ENCODE peak calls at places on chromosome 14, in six cellular contexts. Z is NCI-H1436, G is astrocyte, M is cardiac muscle cell, J is OCI-LY7, D is endothelial cell of umbilical vein. F is an unnamed sample.

GRCh38 chr14:60061371-60061770 is 30.4 kb upstream of the PCNX4 start:
- DNase-seq in Z (no peak), G (peak; percentile 12), M (no peak), J (no peak), D (no peak), F (no peak)

GRCh38 chr14:99600232-99600888 is 3.6 kb downstream of the CCDC85C start:
- DNase-seq in Z (no peak), G (no peak), M (no peak), J (no peak), D (no peak), F (no peak)

GRCh38 chr14:96105089-96105920 is 66.1 kb downstream of the C14orf132 start:
- DNase-seq in Z (no peak), G (no peak), M (no peak), J (no peak), D (no peak), F (no peak)

GRCh38 chr14:98945611-98946570 is 326.1 kb downstream of the BCL11B start:
- DNase-seq in Z (no peak), G (no peak), M (no peak), J (no peak), D (no peak), F (no peak)

GRCh38 chr14:101125313-101125712 is 221.8 kb upstream of the RTL1 start:
- DNase-seq in Z (no peak), G (no peak), M (no peak), J (no peak), D (no peak), F (no peak)

GRCh38 chr14:88248606-88249005 is 74.5 kb downstream of the KCNK10 start:
- DNase-seq in Z (no peak), G (peak; percentile 10), M (peak; percentile 78), J (no peak), D (no peak), F (peak; percentile 2)

GRCh38 chr14:105632010-105632409 is 105.6 kb downstream of the TMEM121 start:
- DNase-seq in Z (no peak), G (no peak), M (no peak), J (no peak), D (no peak), F (no peak)

GRCh38 chr14:98961191-98961590 is 310.8 kb downstream of the BCL11B start:
- DNase-seq in Z (no peak), G (no peak), M (no peak), J (no peak), D (no peak), F (no peak)

GRCh38 chr14:67357583-67358354 is 1.8 kb downstream of the ATP6V1D start:
- DNase-seq in Z (no peak), G (peak; percentile 32), M (no peak), J (no peak), D (no peak), F (no peak)

GRCh38 chr14:103819503-103820307 is 27.7 kb downstream of the PPP1R13B start:
- DNase-seq in Z (peak; percentile 56), G (no peak), M (peak; percentile 42), J (no peak), D (peak; percentile 30), F (no peak)

GRCh38 chr14:54699087-54699530 is 132.2 kb downstream of the SAMD4A start:
- DNase-seq in Z (no peak), G (peak; percentile 61), M (no peak), J (no peak), D (no peak), F (peak; percentile 24)

GRCh38 chr14:66495214-66496098 is 9.3 kb downstream of the CCDC196 start:
- DNase-seq in Z (peak; percentile 56), G (peak; percentile 52), M (peak; percentile 83), J (peak; percentile 28), D (peak; percentile 71), F (peak; percentile 52)

GRCh38 chr14:69459122-69459521 is 25.4 kb upstream of the PLEKHD1 start:
- DNase-seq in Z (no peak), G (no peak), M (no peak), J (no peak), D (no peak), F (no peak)

GRCh38 chr14:100692859-100693558 is 33.7 kb upstream of the DLK1 start:
- DNase-seq in Z (peak; percentile 75), G (peak; percentile 94), M (peak; percentile 79), J (no peak), D (peak; percentile 87), F (peak; percentile 75)

GRCh38 chr14:60722163-60722835 is 1.9 kb downstream of the SIX4 start:
- DNase-seq in Z (peak; percentile 56), G (peak; percentile 68), M (peak; percentile 52), J (peak; percentile 58), D (peak; percentile 54), F (no peak)

GRCh38 chr14:50035214-50035613 is 81.2 kb downstream of the VCPKMT start:
- DNase-seq in Z (no peak), G (no peak), M (no peak), J (no peak), D (no peak), F (peak; percentile 55)

GRCh38 chr14:31026076-31026394 is at the start of gene STRN3:
- DNase-seq in Z (no peak), G (no peak), M (no peak), J (no peak), D (no peak), F (no peak)

GRCh38 chr14:90522585-90523191 is 125.9 kb downstream of the CALM1 start:
- DNase-seq in Z (peak; percentile 80), G (peak; percentile 45), M (peak; percentile 71), J (no peak), D (no peak), F (peak; percentile 77)

GRCh38 chr14:61889914-61890351 is 127.7 kb downstream of the SNAPC1 start:
- DNase-seq in Z (no peak), G (no peak), M (no peak), J (peak; percentile 73), D (no peak), F (no peak)

GRCh38 chr14:99133563-99134332 is 138.2 kb downstream of the BCL11B start:
- DNase-seq in Z (no peak), G (no peak), M (no peak), J (no peak), D (no peak), F (no peak)

GRCh38 chr14:76497550-76498484 is 121.9 kb downstream of the ESRRB start:
- DNase-seq in Z (no peak), G (no peak), M (no peak), J (peak; percentile 12), D (no peak), F (no peak)

GRCh38 chr14:86057018-86057667 is 527.2 kb downstream of the FLRT2 start:
- DNase-seq in Z (peak; percentile 31), G (no peak), M (peak; percentile 52), J (peak; percentile 22), D (peak; percentile 36), F (peak; percentile 12)

GRCh38 chr14:76203086-76204001 is 51.6 kb downstream of the GPATCH2L start:
- DNase-seq in Z (no peak), G (peak; percentile 95), M (peak; percentile 80), J (no peak), D (peak; percentile 41), F (peak; percentile 88)

GRCh38 chr14:105861985-105862465 is 335.6 kb downstream of the TMEM121 start:
- DNase-seq in Z (no peak), G (no peak), M (no peak), J (peak; percentile 98), D (no peak), F (no peak)

GRCh38 chr14:50822501-50823042 is 8.4 kb downstream of the NIN start:
- DNase-seq in Z (no peak), G (no peak), M (no peak), J (peak; percentile 47), D (no peak), F (no peak)

GRCh38 chr14:97022741-97023140 is 225.6 kb downstream of the VRK1 start:
- DNase-seq in Z (no peak), G (no peak), M (no peak), J (no peak), D (no peak), F (no peak)

GRCh38 chr14:52551696-52552062 is 626 bp downstream of the TXNDC16 start:
- DNase-seq in Z (no peak), G (peak; percentile 26), M (peak; percentile 53), J (peak; percentile 55), D (peak; percentile 62), F (peak; percentile 9)

GRCh38 chr14:103141117-103141796 is 18.0 kb downstream of the TNFAIP2 start:
- DNase-seq in Z (peak; percentile 78), G (no peak), M (peak; percentile 63), J (peak; percentile 91), D (peak; percentile 41), F (peak; percentile 28)

GRCh38 chr14:53533384-53533975 is 380.4 kb upstream of the DDHD1 start:
- DNase-seq in Z (no peak), G (no peak), M (peak; percentile 57), J (no peak), D (no peak), F (no peak)

GRCh38 chr14:94631536-94632304 is 19.5 kb downstream of the SERPINA3 start:
- DNase-seq in Z (no peak), G (no peak), M (no peak), J (no peak), D (no peak), F (no peak)

GRCh38 chr14:70666364-70666691 is 24.6 kb downstream of the TTC9 start:
- DNase-seq in Z (no peak), G (peak; percentile 20), M (peak; percentile 1), J (peak; percentile 22), D (no peak), F (peak; percentile 24)

F was measured in NCI-H226.